ENCODE peak calls at places on chromosome 12, in five cellular contexts. L is stimulated activated CD4-positive, alpha-beta T cell treated with anti-CD3 and anti-CD28 coated beads, Interleukin-1b, Interleukin-23, amount 100 ng/mL, for 1 hour; B is CD8-positive, alpha-beta memory T cell; O is NCI-H1092; U is lower lobe of right lung. T is an unnamed sample.

GRCh38 chr12:127300753-127301152 is 966.2 kb upstream of the TMEM132C start:
- DNase-seq in L (no peak), O (no peak), B (no peak), U (no peak), T (no peak)

GRCh38 chr12:123905319-123905925 is 67.2 kb downstream of the CCDC92 start:
- DNase-seq in O (no peak), B (peak), U (no peak), L (peak), T (peak)

GRCh38 chr12:123058980-123059379 is 78.5 kb downstream of the ARL6IP4 start:
- DNase-seq in O (no peak), B (no peak), U (no peak), L (no peak), T (no peak)

GRCh38 chr12:53324113-53324778 is 2.8 kb upstream of the AAAS start:
- DNase-seq in B (peak), L (no peak), U (peak), O (no peak), T (peak)

GRCh38 chr12:20444595-20445170 is 76.3 kb downstream of the PDE3A start:
- DNase-seq in O (no peak), L (no peak), B (no peak), U (no peak), T (no peak)

GRCh38 chr12:126944684-126945083 is 1322.3 kb upstream of the TMEM132C start:
- DNase-seq in L (no peak), O (no peak), B (no peak), U (no peak), T (no peak)

GRCh38 chr12:38934078-38934584 is 28.7 kb upstream of the CPNE8 start:
- DNase-seq in U (no peak), O (no peak), L (no peak), B (no peak), T (no peak)

GRCh38 chr12:89414851-89415250 is 62.5 kb upstream of the DUSP6 start:
- DNase-seq in O (no peak), U (no peak), L (no peak), B (no peak), T (no peak)

GRCh38 chr12:94263011-94263786 is 114.8 kb downstream of the PLXNC1 start:
- DNase-seq in B (peak), O (no peak), U (no peak), L (peak), T (peak)

GRCh38 chr12:49983892-49984291 is 11.1 kb downstream of the AQP6 start:
- DNase-seq in U (no peak), O (peak), B (no peak), L (no peak), T (no peak)

GRCh38 chr12:57105011-57105753 is 6.0 kb downstream of the STAT6 start:
- DNase-seq in O (no peak), B (no peak), L (no peak), U (no peak), T (no peak)

GRCh38 chr12:13079440-13079906 is 24.0 kb downstream of the GSG1 start:
- DNase-seq in O (no peak), L (no peak), B (no peak), U (no peak), T (no peak)

GRCh38 chr12:12350868-12351463 is 924 bp upstream of the MANSC1 start:
- DNase-seq in L (no peak), U (no peak), B (no peak), O (no peak), T (no peak)

GRCh38 chr12:72369560-72369959 is 97.4 kb downstream of the TRHDE start:
- DNase-seq in O (no peak), L (no peak), B (no peak), U (no peak), T (no peak)

GRCh38 chr12:67957383-67957782 is 31.9 kb upstream of the IFNG-AS1 start:
- DNase-seq in O (peak), L (no peak), B (no peak), U (peak), T (no peak)

GRCh38 chr12:18601962-18602361 is 135.8 kb downstream of the PLCZ1 start:
- DNase-seq in B (no peak), O (no peak), U (no peak), L (no peak), T (no peak)

GRCh38 chr12:109864916-109865315 is 15.4 kb downstream of the GLTP start:
- DNase-seq in O (no peak), B (no peak), L (no peak), U (no peak), T (no peak)

GRCh38 chr12:10584415-10584814 is 29.0 kb downstream of the MAGOHB start:
- DNase-seq in U (no peak), L (no peak), B (no peak), O (no peak), T (no peak)

GRCh38 chr12:53224897-53225634 is 6.9 kb downstream of the RARG start:
- DNase-seq in U (peak), B (no peak), L (no peak), O (no peak), T (no peak)

T was measured in T-helper 22 cell.